ENCODE peak calls at places on chromosome 9, in nine cellular contexts. V, Z, D, U, L, H, N, G and E are unnamed samples.

GRCh38 chr9:120456218-120456617 is 123.7 kb downstream of the CDK5RAP2 start:
- DNase-seq in V (no peak), Z (no peak), D (no peak), U (no peak), L (no peak), H (no peak), N (no peak), G (no peak), E (no peak)

GRCh38 chr9:112352209-112352608 is 18.8 kb upstream of the PTBP3 start:
- DNase-seq in V (no peak), Z (no peak), D (no peak), U (no peak), L (no peak), H (no peak), N (no peak), G (no peak), E (no peak)

GRCh38 chr9:77534376-77535057 is 113.6 kb downstream of the GNA14 start:
- DNase-seq in V (no peak), Z (no peak), D (no peak), U (no peak), L (no peak), H (no peak), N (no peak), G (no peak), E (no peak)

GRCh38 chr9:935348-935965 is 41.0 kb upstream of the DMRT3 start:
- DNase-seq in V (no peak), Z (no peak), D (no peak), U (no peak), L (peak), H (no peak), N (peak), G (no peak), E (no peak)

GRCh38 chr9:84782228-84782866 is 112.8 kb downstream of the NTRK2 start:
- DNase-seq in V (no peak), Z (no peak), D (no peak), U (no peak), L (peak), H (no peak), N (no peak), G (peak), E (no peak)

GRCh38 chr9:3241290-3241689 is 284.5 kb downstream of the RFX3 start:
- DNase-seq in V (no peak), Z (no peak), D (no peak), U (no peak), L (peak), H (no peak), N (peak), G (no peak), E (no peak)

GRCh38 chr9:107819772-107820171 is 330.2 kb upstream of the KLF4 start:
- DNase-seq in V (no peak), Z (no peak), D (no peak), U (no peak), L (no peak), H (no peak), N (no peak), G (no peak), E (no peak)

GRCh38 chr9:75889577-75889976 is 896 bp upstream of the PCSK5 start:
- DNase-seq in V (no peak), Z (no peak), D (no peak), U (no peak), L (no peak), H (no peak), N (no peak), G (no peak), E (no peak)

GRCh38 chr9:129667850-129668249 is 2.4 kb downstream of the PRRX2 start:
- DNase-seq in V (no peak), Z (no peak), D (no peak), U (no peak), L (no peak), H (no peak), N (peak), G (no peak), E (no peak)

GRCh38 chr9:106962105-106962504 is 99.1 kb downstream of the ZNF462 start:
- DNase-seq in V (no peak), Z (no peak), D (no peak), U (no peak), L (peak), H (no peak), N (no peak), G (no peak), E (no peak)

GRCh38 chr9:110033869-110034268 is 174.1 kb downstream of the C9orf152 start:
- DNase-seq in V (no peak), Z (no peak), D (no peak), U (no peak), L (peak), H (no peak), N (peak), G (no peak), E (no peak)

GRCh38 chr9:68981825-68982224 is 32.1 kb downstream of the PRKACG start:
- DNase-seq in V (no peak), Z (no peak), D (no peak), U (no peak), L (peak), H (no peak), N (no peak), G (no peak), E (no peak)

GRCh38 chr9:16710888-16711287 is 159.6 kb downstream of the BNC2 start:
- DNase-seq in V (no peak), Z (no peak), D (no peak), U (no peak), L (no peak), H (no peak), N (no peak), G (no peak), E (no peak)

GRCh38 chr9:70746760-70747159 is 332.3 kb upstream of the KLF9 start:
- DNase-seq in V (no peak), Z (no peak), D (peak), U (no peak), L (no peak), H (no peak), N (no peak), G (no peak), E (no peak)

GRCh38 chr9:90943341-90943740 is 141.7 kb downstream of the SYK start:
- DNase-seq in V (no peak), Z (no peak), D (no peak), U (no peak), L (peak), H (no peak), N (no peak), G (no peak), E (no peak)

GRCh38 chr9:114465906-114466900 is 39.1 kb downstream of the WHRN start:
- DNase-seq in V (no peak), Z (peak), D (no peak), U (no peak), L (no peak), H (no peak), N (no peak), G (no peak), E (no peak)

GRCh38 chr9:715310-715709 is 126.2 kb upstream of the DMRT1 start:
- DNase-seq in V (no peak), Z (no peak), D (no peak), U (no peak), L (no peak), H (no peak), N (peak), G (no peak), E (no peak)